ENCODE peak calls at places on chromosomes 3 and 15, in ten cellular contexts. J is breast epithelium, E is transverse colon, R is HCT116, Z is endothelial cell of umbilical vein, U is heart left ventricle, K is A549, M is ovary, F is H1, N is thyroid gland. Y is an unnamed sample.

GRCh38 chr3:151387443-151388241 is 3.1 kb upstream of the P2RY12 start:
- DNase-seq in J (no peak), E (no peak), R (no peak), Z (no peak), U (peak; percentile 17), K (no peak), M (no peak), F (no peak), N (no peak), Y (no peak)

GRCh38 chr3:98608029-98608428 is 14.6 kb upstream of the CPOX start:
- DNase-seq in J (no peak), E (no peak), R (no peak), Z (no peak), U (no peak), K (no peak), M (no peak), F (no peak), N (no peak), Y (no peak)

GRCh38 chr3:193040836-193041672 is 123.4 kb upstream of the MB21D2 start:
- DNase-seq in J (no peak), E (no peak), R (peak; percentile 50), Z (peak; percentile 43), U (no peak), K (peak; percentile 55), M (no peak), F (no peak), N (no peak), Y (no peak)

GRCh38 chr3:161393803-161394202 is 22.5 kb upstream of the SPTSSB start:
- DNase-seq in J (no peak), E (no peak), R (no peak), Z (no peak), U (no peak), K (no peak), M (no peak), F (no peak), N (no peak), Y (no peak)

GRCh38 chr3:192275741-192276355 is 451.5 kb downstream of the FGF12 start:
- DNase-seq in J (no peak), E (no peak), R (no peak), Z (peak; percentile 42), U (no peak), K (no peak), M (no peak), F (no peak), N (no peak), Y (no peak)

GRCh38 chr3:81465510-81465909 is 295.9 kb downstream of the GBE1 start:
- DNase-seq in J (no peak), E (no peak), R (no peak), Z (peak; percentile 82), U (no peak), K (no peak), M (no peak), F (no peak), N (no peak), Y (no peak)

GRCh38 chr3:179526989-179527391 is 35.7 kb upstream of the ACTL6A start:
- DNase-seq in J (no peak), E (peak; percentile 11), R (no peak), Z (peak; percentile 94), U (peak; percentile 71), K (peak; percentile 3), M (peak; percentile 34), F (peak; percentile 49), N (peak; percentile 6), Y (no peak)

GRCh38 chr3:47780727-47781325 is 867 bp downstream of the SMARCC1 start:
- DNase-seq in J (no peak), E (no peak), R (no peak), Z (peak; percentile 72), U (no peak), K (peak; percentile 31), M (no peak), F (no peak), N (no peak), Y (no peak)

GRCh38 chr3:142981108-142981507 is 17.6 kb upstream of the PAQR9 start:
- DNase-seq in J (no peak), E (no peak), R (no peak), Z (no peak), U (no peak), K (peak; percentile 39), M (no peak), F (no peak), N (no peak), Y (no peak)

GRCh38 chr3:48558446-48559134 is 2.0 kb upstream of the PFKFB4 start:
- DNase-seq in J (no peak), E (peak; percentile 43), R (no peak), Z (no peak), U (peak; percentile 45), K (no peak), M (no peak), F (no peak), N (peak; percentile 19), Y (no peak)

GRCh38 chr3:190260301-190260700 is 61.9 kb downstream of the CLDN1 start:
- DNase-seq in J (no peak), E (no peak), R (no peak), Z (no peak), U (no peak), K (no peak), M (no peak), F (no peak), N (no peak), Y (no peak)

GRCh38 chr15:64702816-64703631 is 72.4 kb downstream of the RBPMS2 start:
- DNase-seq in J (peak; percentile 95), E (peak; percentile 98), R (peak; percentile 67), Z (peak; percentile 94), U (peak; percentile 99), K (peak; percentile 93), M (peak; percentile 97), F (peak; percentile 86), N (peak; percentile 97), Y (peak; percentile 84)
- TF ChIP-seq POLR2A in J (peak; percentile 10), E (peak; percentile 76), R (peak; percentile 64), Z (peak; percentile 97), U (peak; percentile 66), K (peak; percentile 98), M (peak; percentile 32), F (peak; percentile 90), N (peak; percentile 31), Y (peak; percentile 68)

GRCh38 chr15:98874773-98875172 is 132.8 kb downstream of the PGPEP1L start:
- DNase-seq in J (no peak), E (no peak), R (no peak), Z (no peak), U (no peak), K (peak; percentile 52), M (no peak), F (no peak), N (no peak), Y (no peak)

GRCh38 chr15:98873441-98874218 is 134.0 kb downstream of the PGPEP1L start:
- DNase-seq in J (no peak), E (no peak), R (peak; percentile 40), Z (no peak), U (no peak), K (peak; percentile 97), M (no peak), F (no peak), N (no peak), Y (no peak)

GRCh38 chr15:98874359-98874758 is 133.2 kb downstream of the PGPEP1L start:
- DNase-seq in J (no peak), E (no peak), R (no peak), Z (no peak), U (no peak), K (no peak), M (no peak), F (no peak), N (no peak), Y (no peak)

GRCh38 chr15:98870788-98871187 is 136.8 kb downstream of the PGPEP1L start:
- DNase-seq in J (no peak), E (no peak), R (no peak), Z (no peak), U (peak; percentile 70), K (no peak), M (no peak), F (no peak), N (no peak), Y (no peak)

DNA sequence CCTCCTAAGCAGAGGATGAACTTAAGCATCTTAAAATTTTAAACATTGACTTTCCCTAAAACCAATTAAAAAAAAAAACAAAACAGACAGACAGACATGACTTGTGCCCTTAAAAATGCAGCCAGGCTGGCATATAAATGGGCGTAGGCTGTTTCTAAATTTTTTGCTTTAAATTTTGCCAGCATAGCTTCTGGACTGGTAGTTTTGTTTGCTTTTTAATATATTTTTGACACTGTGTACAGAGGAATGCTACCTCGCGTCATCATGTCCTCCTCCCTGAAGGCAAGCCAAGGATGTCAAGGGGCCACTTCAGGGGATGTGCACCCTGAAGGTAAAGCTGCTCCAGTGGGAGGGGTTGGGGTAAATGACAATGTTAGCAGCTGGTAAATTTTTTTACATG is 134.8 kb downstream of the PGPEP1L start:
- DNase-seq in J (no peak), E (no peak), R (no peak), Z (no peak), U (no peak), K (peak; percentile 95), M (no peak), F (no peak), N (no peak), Y (no peak)
- H3K4me1 ChIP-seq in J (peaks cover 5% of the 10 kb centered on the region), E (peaks cover 8% of the 10 kb centered on the region), R (peaks cover 25% of the 10 kb centered on the region), Z (no peaks in the 10 kb centered on the region), U (peaks cover 27% of the 10 kb centered on the region), K (peaks cover 96% of the 10 kb centered on the region), M (peaks cover 22% of the 10 kb centered on the region), F (peaks cover 15% of the 10 kb centered on the region), N (peaks cover 52% of the 10 kb centered on the region), Y (peaks cover 19% of the 10 kb centered on the region)

DNA sequence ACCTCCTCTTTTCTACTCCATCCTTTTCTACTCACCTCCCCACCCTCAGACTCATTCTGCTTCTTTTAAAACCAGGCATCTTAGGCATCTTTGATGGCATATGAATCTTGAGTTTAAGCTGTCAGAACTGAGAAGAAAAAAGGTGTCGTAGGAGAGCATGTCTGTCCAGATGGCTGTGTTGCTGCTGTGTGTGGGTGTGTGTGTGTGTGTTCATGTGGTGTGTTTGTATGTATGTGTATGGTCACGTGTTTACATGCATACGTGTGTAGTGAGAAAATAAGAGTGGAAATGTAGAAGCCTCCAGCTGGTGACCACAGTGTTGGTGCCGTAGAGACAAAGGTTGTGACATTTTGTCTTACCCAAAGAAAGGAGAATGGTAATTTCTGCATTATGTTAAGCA is 339.2 kb downstream of the EPHB1 start:
- DNase-seq in J (no peak), E (no peak), R (no peak), Z (no peak), U (no peak), K (no peak), M (no peak), F (no peak), N (no peak), Y (no peak)
- H3K27ac ChIP-seq in J (no peak overlapping the region), E (no peak overlapping the region), R (no peak overlapping the region), Z (no peak overlapping the region), U (no peak overlapping the region), K (no peak overlapping the region), M (no peak overlapping the region), F (no peak overlapping the region), N (no peak overlapping the region), Y (no peak overlapping the region)

GRCh38 chr3:150388468-150389418 is 19.4 kb upstream of the TSC22D2 start:
- DNase-seq in J (no peak), E (no peak), R (no peak), Z (peak; percentile 47), U (no peak), K (no peak), M (no peak), F (no peak), N (no peak), Y (no peak)

GRCh38 chr3:150379469-150379868 is 28.6 kb upstream of the TSC22D2 start:
- DNase-seq in J (no peak), E (no peak), R (no peak), Z (no peak), U (no peak), K (no peak), M (no peak), F (no peak), N (no peak), Y (no peak)

GRCh38 chr3:150385296-150386242 is 22.5 kb upstream of the TSC22D2 start:
- DNase-seq in J (no peak), E (no peak), R (no peak), Z (no peak), U (no peak), K (no peak), M (no peak), F (no peak), N (no peak), Y (no peak)

GRCh38 chr3:150384517-150385212 is 23.4 kb upstream of the TSC22D2 start:
- DNase-seq in J (no peak), E (peak; percentile 40), R (no peak), Z (no peak), U (peak; percentile 37), K (no peak), M (no peak), F (no peak), N (peak; percentile 29), Y (no peak)
- TF ChIP-seq POLR2A in J (no peak), E (no peak), R (no peak), Z (no peak), U (no peak), K (no peak), M (no peak), F (no peak), N (no peak), Y (no peak)

Y was measured in esophagus squamous epithelium.